ENCODE peak calls at places on chromosomes 12 and 14, in six cellular contexts. L is tibial artery, V is DMS153, R is stromal cell of bone marrow, C is HTR-8/SVneo, S is keratinocyte. Z is an unnamed sample.

GRCh38 chr12:102871014-102871413 is 46.0 kb downstream of the PAH start:
- DNase-seq in L (no peak), C (no peak), R (no peak), V (no peak), S (no peak), Z (no peak)

GRCh38 chr12:48946206-48946605 is 11.1 kb downstream of the ARF3 start:
- DNase-seq in R (no peak), L (no peak), S (no peak), V (peak), C (no peak), Z (no peak)

GRCh38 chr12:52835271-52836041 is 1.3 kb upstream of the KRT79 start:
- DNase-seq in V (no peak), R (no peak), S (no peak), C (no peak), L (no peak), Z (no peak)

GRCh38 chr12:31017535-31017934 is 56.1 kb upstream of the DDX11 start:
- DNase-seq in L (peak), C (no peak), V (no peak), R (no peak), S (no peak), Z (no peak)

GRCh38 chr12:93698307-93699092 is 21.3 kb downstream of the CRADD start:
- DNase-seq in C (no peak), R (no peak), S (no peak), V (no peak), L (no peak), Z (no peak)

GRCh38 chr12:50533203-50533584 is 28.4 kb downstream of the DIP2B start:
- DNase-seq in R (no peak), L (no peak), S (no peak), V (no peak), C (no peak), Z (no peak)

GRCh38 chr12:49827351-49828099 is 688 bp downstream of the NCKAP5L start:
- DNase-seq in L (peak), V (peak), C (peak), S (no peak), R (no peak), Z (peak)

GRCh38 chr14:75804570-75805275 is 143.7 kb downstream of the TTLL5 start:
- DNase-seq in S (no peak), L (no peak), C (no peak), R (no peak), V (no peak), Z (no peak)

GRCh38 chr12:116827432-116827831 is 53.8 kb downstream of the HRK start:
- DNase-seq in C (no peak), V (no peak), L (no peak), S (no peak), R (no peak), Z (no peak)

GRCh38 chr12:77686760-77687159 is 143.9 kb upstream of the NAV3 start:
- DNase-seq in V (no peak), L (no peak), C (no peak), S (no peak), R (no peak), Z (no peak)

GRCh38 chr12:57518920-57519757 is 1.2 kb downstream of the DDIT3 start:
- DNase-seq in C (no peak), S (no peak), V (no peak), L (peak), R (peak), Z (no peak)

GRCh38 chr12:63068857-63069442 is 82.1 kb downstream of the AVPR1A start:
- DNase-seq in L (no peak), R (peak), S (no peak), C (peak), V (no peak), Z (no peak)

GRCh38 chr12:33926095-33926494 is 96.2 kb upstream of the ALG10 start:
- DNase-seq in C (no peak), V (no peak), L (no peak), S (no peak), R (no peak), Z (no peak)